ENCODE peak calls at places on chromosomes 16 and 17, in seven cellular contexts. Y is gastrocnemius medialis; E is mucosa of descending colon; H is Panc1; I is dorsolateral prefrontal cortex; R is bronchial epithelial cell; A is CD8-positive, alpha-beta T cell. P is an unnamed sample.
A peak's percentile ranks its signal among the peaks of the same experiment; 100 is the strongest.

GRCh38 chr16:30567991-30568638 is 3.4 kb downstream of the ZNF688 start:
- DNase-seq in Y (no peak), E (no peak), H (peak; percentile 24), I (no peak), R (peak; percentile 97), A (no peak), P (no peak)

GRCh38 chr16:50839920-50840729 is 98.2 kb downstream of the CYLD start:
- DNase-seq in Y (no peak), E (no peak), H (no peak), I (no peak), R (no peak), A (no peak), P (no peak)

GRCh38 chr16:3058173-3059030 is 7.0 kb upstream of the IL32 start:
- DNase-seq in Y (no peak), E (peak; percentile 78), H (no peak), I (peak; percentile 34), R (peak; percentile 31), A (peak; percentile 45), P (peak; percentile 42)

GRCh38 chr16:56986361-56986760 is 3.0 kb upstream of the NLRC5 start:
- DNase-seq in Y (no peak), E (no peak), H (no peak), I (no peak), R (no peak), A (no peak), P (peak; percentile 51)

GRCh38 chr16:86578056-86578455 is 293 bp upstream of the FOXL1 start:
- DNase-seq in Y (no peak), E (no peak), H (no peak), I (no peak), R (no peak), A (no peak), P (no peak)

GRCh38 chr16:78639775-78640174 is 540.3 kb downstream of the WWOX start:
- DNase-seq in Y (no peak), E (no peak), H (no peak), I (no peak), R (no peak), A (no peak), P (no peak)

GRCh38 chr16:49615606-49616005 is 240.3 kb downstream of the ZNF423 start:
- DNase-seq in Y (no peak), E (no peak), H (no peak), I (no peak), R (no peak), A (no peak), P (no peak)

GRCh38 chr17:17587614-17588336 is 3.7 kb downstream of the PEMT start:
- DNase-seq in Y (no peak), E (no peak), H (no peak), I (no peak), R (no peak), A (no peak), P (no peak)

GRCh38 chr16:84844561-84845495 is 25.0 kb downstream of the CRISPLD2 start:
- DNase-seq in Y (no peak), E (no peak), H (no peak), I (no peak), R (no peak), A (no peak), P (no peak)

GRCh38 chr16:27333549-27333948 is 19.8 kb downstream of the IL4R start:
- DNase-seq in Y (no peak), E (no peak), H (no peak), I (no peak), R (no peak), A (no peak), P (no peak)

GRCh38 chr16:57551057-57551456 is 8.6 kb downstream of the ADGRG5 start:
- DNase-seq in Y (no peak), E (no peak), H (no peak), I (no peak), R (no peak), A (no peak), P (no peak)

GRCh38 chr16:65546353-65546791 is 424.5 kb upstream of the CDH11 start:
- DNase-seq in Y (no peak), E (no peak), H (no peak), I (no peak), R (no peak), A (no peak), P (no peak)

GRCh38 chr16:27434141-27435051 is 32.4 kb downstream of the IL21R start:
- DNase-seq in Y (no peak), E (no peak), H (no peak), I (no peak), R (no peak), A (no peak), P (no peak)

GRCh38 chr17:67258836-67259468 is 14.0 kb upstream of the HELZ start:
- DNase-seq in Y (no peak), E (no peak), H (no peak), I (no peak), R (no peak), A (peak; percentile 29), P (no peak)

GRCh38 chr17:34797724-34798123 is 163.5 kb downstream of the CCT6B start:
- DNase-seq in Y (no peak), E (peak; percentile 28), H (no peak), I (no peak), R (no peak), A (no peak), P (no peak)

GRCh38 chr17:59829217-59830006 is 63.3 kb downstream of the TUBD1 start:
- DNase-seq in Y (no peak), E (no peak), H (peak; percentile 97), I (no peak), R (peak; percentile 100), A (no peak), P (no peak)

GRCh38 chr17:79338142-79338541 is 263.5 kb downstream of the ENGASE start:
- DNase-seq in Y (no peak), E (no peak), H (no peak), I (no peak), R (no peak), A (no peak), P (no peak)

GRCh38 chr16:12350945-12351344 is 374.4 kb downstream of the SNX29 start:
- DNase-seq in Y (no peak), E (no peak), H (no peak), I (no peak), R (no peak), A (no peak), P (no peak)

GRCh38 chr17:39702901-39703893 is 3.3 kb downstream of the ERBB2 start:
- DNase-seq in Y (no peak), E (peak; percentile 41), H (peak; percentile 43), I (no peak), R (peak; percentile 68), A (no peak), P (no peak)

GRCh38 chr17:39703913-39704312 is 4.0 kb downstream of the ERBB2 start:
- DNase-seq in Y (no peak), E (no peak), H (no peak), I (no peak), R (no peak), A (no peak), P (no peak)

GRCh38 chr17:39705786-39706348 is 6.0 kb downstream of the ERBB2 start:
- DNase-seq in Y (no peak), E (peak; percentile 78), H (no peak), I (no peak), R (peak; percentile 86), A (no peak), P (no peak)

GRCh38 chr17:39706383-39706782 is 6.5 kb downstream of the ERBB2 start:
- DNase-seq in Y (no peak), E (no peak), H (no peak), I (no peak), R (no peak), A (no peak), P (no peak)

GRCh38 chr17:39704821-39705551 is 5.1 kb downstream of the ERBB2 start:
- DNase-seq in Y (no peak), E (peak; percentile 50), H (no peak), I (no peak), R (no peak), A (no peak), P (no peak)
- TF ChIP-seq CTCF in Y (peak; percentile 21), E (no peak), H (no peak), I (no peak), R (peak; percentile 71), A (no peak), P (peak; percentile 29)

GRCh38 chr16:10944249-10945064 is at the start of gene CLEC16A:
- DNase-seq in Y (peak; percentile 96), E (peak; percentile 99), H (peak; percentile 80), I (peak; percentile 98), R (peak; percentile 92), A (peak; percentile 93), P (peak; percentile 99)
- TF ChIP-seq CTCF in Y (peak; percentile 30), E (peak; percentile 18), H (no peak), I (peak; percentile 46), R (no peak), A (no peak), P (no peak)

DNA sequence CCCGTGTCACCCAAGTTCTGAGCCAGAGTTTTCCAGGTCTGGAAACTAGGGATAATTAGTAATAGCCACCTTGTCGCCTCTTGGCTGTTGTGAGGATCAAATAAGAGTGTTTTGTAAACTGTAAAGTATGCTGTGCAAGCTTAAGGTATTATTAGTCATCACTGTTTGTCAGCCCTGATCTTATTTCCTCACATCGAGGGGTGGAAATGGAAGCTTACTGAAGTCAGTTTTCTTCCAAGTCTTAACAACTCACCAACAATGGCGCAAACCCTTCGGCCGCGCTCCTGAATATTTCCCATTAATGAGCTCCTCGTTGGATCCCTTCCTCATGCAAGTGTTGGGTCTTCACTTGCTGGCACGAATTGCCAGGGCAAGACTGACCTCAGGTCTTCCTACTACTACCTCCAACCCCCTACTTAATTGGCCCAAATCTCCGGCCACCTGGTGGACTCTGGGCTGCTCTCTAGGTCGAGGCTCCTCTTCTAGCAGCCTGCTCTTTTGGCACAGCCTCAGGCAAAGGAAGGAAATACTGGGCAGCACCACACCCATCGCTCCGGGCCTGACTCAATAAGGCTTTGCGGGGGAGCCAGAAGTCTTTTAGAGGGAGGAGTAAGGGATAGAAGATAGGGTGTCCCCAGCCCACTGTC is 874 bp upstream of the SLC35B1 start:
- DNase-seq in Y (no peak), E (no peak), H (no peak), I (no peak), R (peak; percentile 77), A (no peak), P (no peak)
- TF ChIP-seq CTCF in Y (no peak), E (no peak), H (no peak), I (no peak), R (no peak), A (no peak), P (no peak)

GRCh38 chr17:50865060-50865867 is 890 bp downstream of the TOB1 start:
- DNase-seq in Y (peak; percentile 71), E (peak; percentile 80), H (peak; percentile 22), I (peak; percentile 60), R (peak; percentile 29), A (peak; percentile 33), P (peak; percentile 79)
- TF ChIP-seq CTCF in Y (no peak), E (no peak), H (no peak), I (no peak), R (no peak), A (no peak), P (no peak)